ENCODE peak calls at places on chromosomes 12 and 14, in seven cellular contexts. One of them, this sample, is unnamed.

GRCh38 chr12:25194722-25195055 is 271 bp downstream of the DNAI7 start:
- DNase-seq in B cell: no peak
- DNase-seq in left lung: no peak
- DNase-seq in HFFc6: no peak
- DNase-seq in kidney epithelial cell: no peak
- DNase-seq in HCT116: no peak
- DNase-seq in fibroblast of the aortic adventitia: no peak
- DNase-seq in this sample: no peak

GRCh38 chr14:71206766-71207371 is 299.6 kb downstream of the PCNX1 start:
- DNase-seq in HFFc6: peak
- DNase-seq in kidney epithelial cell: peak
- DNase-seq in left lung: no peak
- DNase-seq in HCT116: no peak
- DNase-seq in B cell: no peak
- DNase-seq in fibroblast of the aortic adventitia: peak
- DNase-seq in this sample: peak

GRCh38 chr12:100706029-100706428 is 88.5 kb upstream of the ANO4 start:
- DNase-seq in HCT116: peak
- DNase-seq in left lung: no peak
- DNase-seq in fibroblast of the aortic adventitia: peak
- DNase-seq in kidney epithelial cell: peak
- DNase-seq in B cell: no peak
- DNase-seq in HFFc6: peak
- DNase-seq in this sample: peak

GRCh38 chr14:64109821-64110554 is 184.2 kb downstream of the ESR2 start:
- DNase-seq in left lung: no peak
- DNase-seq in kidney epithelial cell: no peak
- DNase-seq in HFFc6: no peak
- DNase-seq in fibroblast of the aortic adventitia: peak
- DNase-seq in HCT116: no peak
- DNase-seq in B cell: no peak
- DNase-seq in this sample: peak

GRCh38 chr12:116962197-116962596 is 51.4 kb downstream of the FBXW8 start:
- DNase-seq in left lung: no peak
- DNase-seq in fibroblast of the aortic adventitia: no peak
- DNase-seq in B cell: no peak
- DNase-seq in HCT116: no peak
- DNase-seq in HFFc6: no peak
- DNase-seq in kidney epithelial cell: no peak
- DNase-seq in this sample: no peak

GRCh38 chr12:21942377-21942703 is 1.1 kb upstream of the ABCC9 start:
- DNase-seq in kidney epithelial cell: no peak
- DNase-seq in HCT116: no peak
- DNase-seq in left lung: no peak
- DNase-seq in fibroblast of the aortic adventitia: no peak
- DNase-seq in HFFc6: no peak
- DNase-seq in B cell: no peak
- DNase-seq in this sample: no peak

GRCh38 chr12:14572401-14572800 is 4.7 kb upstream of the PLBD1 start:
- DNase-seq in B cell: no peak
- DNase-seq in HCT116: no peak
- DNase-seq in kidney epithelial cell: no peak
- DNase-seq in HFFc6: no peak
- DNase-seq in fibroblast of the aortic adventitia: no peak
- DNase-seq in left lung: no peak
- DNase-seq in this sample: no peak

GRCh38 chr12:19779393-19780056 is 340.2 kb downstream of the AEBP2 start:
- DNase-seq in B cell: no peak
- DNase-seq in HFFc6: no peak
- DNase-seq in kidney epithelial cell: no peak
- DNase-seq in left lung: no peak
- DNase-seq in HCT116: no peak
- DNase-seq in fibroblast of the aortic adventitia: peak
- DNase-seq in this sample: no peak

GRCh38 chr12:9971158-9971557 is at the start of gene CLEC12A:
- DNase-seq in HFFc6: no peak
- DNase-seq in B cell: no peak
- DNase-seq in left lung: no peak
- DNase-seq in HCT116: no peak
- DNase-seq in fibroblast of the aortic adventitia: no peak
- DNase-seq in kidney epithelial cell: no peak
- DNase-seq in this sample: no peak

GRCh38 chr12:127108360-127109215 is 1158.4 kb upstream of the TMEM132C start:
- DNase-seq in left lung: no peak
- DNase-seq in HFFc6: peak
- DNase-seq in HCT116: peak
- DNase-seq in B cell: no peak
- DNase-seq in fibroblast of the aortic adventitia: peak
- DNase-seq in kidney epithelial cell: no peak
- DNase-seq in this sample: peak

GRCh38 chr14:93953263-93953662 is 23.1 kb downstream of the ASB2 start:
- DNase-seq in HFFc6: no peak
- DNase-seq in left lung: no peak
- DNase-seq in B cell: no peak
- DNase-seq in kidney epithelial cell: no peak
- DNase-seq in fibroblast of the aortic adventitia: no peak
- DNase-seq in HCT116: no peak
- DNase-seq in this sample: no peak

GRCh38 chr14:74630881-74631690 is 19.0 kb upstream of the LTBP2 start:
- DNase-seq in B cell: no peak
- DNase-seq in left lung: no peak
- DNase-seq in kidney epithelial cell: no peak
- DNase-seq in HCT116: no peak
- DNase-seq in fibroblast of the aortic adventitia: no peak
- DNase-seq in HFFc6: no peak
- DNase-seq in this sample: no peak

GRCh38 chr12:95700316-95700785 is 90.2 kb downstream of the NTN4 start:
- DNase-seq in kidney epithelial cell: peak
- DNase-seq in left lung: no peak
- DNase-seq in B cell: no peak
- DNase-seq in HFFc6: peak
- DNase-seq in HCT116: no peak
- DNase-seq in fibroblast of the aortic adventitia: peak
- DNase-seq in this sample: peak

GRCh38 chr14:69574954-69575295 is 254 bp upstream of the CCDC177 start:
- DNase-seq in B cell: no peak
- DNase-seq in left lung: no peak
- DNase-seq in fibroblast of the aortic adventitia: no peak
- DNase-seq in HCT116: no peak
- DNase-seq in kidney epithelial cell: no peak
- DNase-seq in HFFc6: no peak
- DNase-seq in this sample: no peak

GRCh38 chr12:90064759-90065158 is 356.1 kb upstream of the ATP2B1 start:
- DNase-seq in B cell: no peak
- DNase-seq in kidney epithelial cell: no peak
- DNase-seq in HFFc6: no peak
- DNase-seq in HCT116: no peak
- DNase-seq in fibroblast of the aortic adventitia: peak
- DNase-seq in left lung: no peak
- DNase-seq in this sample: no peak

GRCh38 chr12:124683725-124684124 is 116.3 kb upstream of the NCOR2 start:
- DNase-seq in HCT116: no peak
- DNase-seq in left lung: no peak
- DNase-seq in B cell: no peak
- DNase-seq in fibroblast of the aortic adventitia: no peak
- DNase-seq in kidney epithelial cell: no peak
- DNase-seq in HFFc6: no peak
- DNase-seq in this sample: no peak

GRCh38 chr12:82873951-82874350 is 187.2 kb downstream of the TMTC2 start:
- DNase-seq in HFFc6: no peak
- DNase-seq in fibroblast of the aortic adventitia: no peak
- DNase-seq in HCT116: no peak
- DNase-seq in B cell: no peak
- DNase-seq in left lung: no peak
- DNase-seq in kidney epithelial cell: no peak
- DNase-seq in this sample: no peak

GRCh38 chr12:120236124-120236398 is 29.5 kb downstream of the PXN start:
- DNase-seq in B cell: no peak
- DNase-seq in HCT116: no peak
- DNase-seq in fibroblast of the aortic adventitia: no peak
- DNase-seq in left lung: no peak
- DNase-seq in HFFc6: no peak
- DNase-seq in kidney epithelial cell: no peak
- DNase-seq in this sample: no peak

GRCh38 chr12:7376196-7376595 is 67.8 kb downstream of the CD163L1 start:
- DNase-seq in HCT116: no peak
- DNase-seq in HFFc6: peak
- DNase-seq in kidney epithelial cell: no peak
- DNase-seq in left lung: no peak
- DNase-seq in fibroblast of the aortic adventitia: peak
- DNase-seq in B cell: no peak
- DNase-seq in this sample: no peak

GRCh38 chr14:24037658-24038037 is 14.2 kb upstream of the CARMIL3 start:
- DNase-seq in B cell: no peak
- DNase-seq in HFFc6: no peak
- DNase-seq in fibroblast of the aortic adventitia: no peak
- DNase-seq in left lung: peak
- DNase-seq in kidney epithelial cell: no peak
- DNase-seq in HCT116: no peak
- DNase-seq in this sample: no peak

GRCh38 chr14:80427101-80427500 is 215.8 kb upstream of the DIO2 start:
- DNase-seq in B cell: no peak
- DNase-seq in fibroblast of the aortic adventitia: peak
- DNase-seq in HFFc6: no peak
- DNase-seq in kidney epithelial cell: no peak
- DNase-seq in HCT116: no peak
- DNase-seq in left lung: no peak
- DNase-seq in this sample: no peak

GRCh38 chr14:63781686-63782085 is 53.8 kb upstream of the SGPP1 start:
- DNase-seq in left lung: no peak
- DNase-seq in kidney epithelial cell: no peak
- DNase-seq in HCT116: peak
- DNase-seq in fibroblast of the aortic adventitia: no peak
- DNase-seq in B cell: no peak
- DNase-seq in HFFc6: no peak
- DNase-seq in this sample: no peak

DNA sequence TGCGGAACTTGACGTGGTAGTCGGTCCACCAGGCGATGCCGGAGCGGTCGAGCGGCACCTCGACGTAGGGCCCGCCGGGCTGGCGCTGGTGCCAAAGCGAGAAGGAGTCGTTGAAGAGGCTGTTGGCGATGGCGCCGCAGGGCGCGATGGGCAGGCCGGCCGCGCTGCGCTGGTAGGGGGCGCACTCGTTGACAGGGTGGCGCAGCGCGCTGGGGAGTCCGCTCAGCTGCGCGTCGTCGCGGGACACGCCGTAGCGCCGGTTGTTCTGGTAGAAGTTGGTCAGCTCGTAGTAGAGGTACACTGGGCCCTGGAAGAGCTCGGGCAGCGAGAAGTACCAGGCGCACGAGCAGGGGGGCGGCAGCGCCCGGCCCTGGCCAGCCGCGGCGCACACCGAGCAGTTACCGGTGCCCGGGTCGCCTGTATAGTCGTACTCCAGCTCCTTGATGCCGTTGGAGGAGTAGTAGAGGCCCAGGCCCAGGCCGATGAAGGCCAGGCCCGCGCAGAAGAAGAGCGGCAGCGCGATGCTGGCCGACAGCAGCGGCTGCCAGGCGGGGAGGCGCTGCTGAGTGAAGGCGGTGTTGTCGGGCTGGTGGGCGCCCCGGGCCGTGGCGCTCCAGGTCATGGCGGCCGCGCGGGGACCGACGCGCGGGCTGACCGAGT is 482 bp downstream of the TMEM30B start:
- DNase-seq in fibroblast of the aortic adventitia: peak
- DNase-seq in B cell: peak
- DNase-seq in HCT116: no peak
- DNase-seq in HFFc6: no peak
- DNase-seq in left lung: peak
- DNase-seq in kidney epithelial cell: no peak
- DNase-seq in this sample: no peak
- TF ChIP-seq CTCF in fibroblast of the aortic adventitia: peak
- TF ChIP-seq CTCF in B cell: peak
- TF ChIP-seq CTCF in HCT116: no peak
- TF ChIP-seq CTCF in HFFc6: no peak
- TF ChIP-seq CTCF in left lung: peak
- TF ChIP-seq CTCF in kidney epithelial cell: peak
- TF ChIP-seq CTCF in this sample: peak

DNA sequence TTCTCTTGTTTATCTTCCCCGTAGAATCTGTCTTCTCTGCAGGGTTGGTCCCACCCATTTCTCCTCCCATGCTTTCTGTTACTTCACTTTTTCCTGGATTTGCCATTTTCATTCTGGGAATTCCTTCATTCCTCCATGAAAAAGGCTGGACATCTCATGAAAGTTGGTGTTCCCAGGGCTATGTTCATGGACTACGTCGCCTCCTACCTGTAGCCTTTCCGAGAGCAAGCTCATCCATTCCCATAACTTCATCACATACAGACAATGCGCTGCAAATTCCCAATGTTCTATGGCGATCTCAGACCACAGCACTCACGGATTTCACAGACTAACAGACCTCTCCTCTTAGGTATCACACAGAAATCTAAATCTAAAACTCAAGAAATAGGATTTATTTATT is 217.1 kb downstream of the EXOC5 start:
- DNase-seq in kidney epithelial cell: no peak
- DNase-seq in left lung: no peak
- DNase-seq in HCT116: no peak
- DNase-seq in B cell: no peak
- DNase-seq in fibroblast of the aortic adventitia: no peak
- DNase-seq in HFFc6: no peak
- DNase-seq in this sample: no peak
- TF ChIP-seq CTCF in kidney epithelial cell: no peak
- TF ChIP-seq CTCF in left lung: no peak
- TF ChIP-seq CTCF in HCT116: no peak
- TF ChIP-seq CTCF in B cell: no peak
- TF ChIP-seq CTCF in fibroblast of the aortic adventitia: no peak
- TF ChIP-seq CTCF in HFFc6: no peak
- TF ChIP-seq CTCF in this sample: no peak

DNA sequence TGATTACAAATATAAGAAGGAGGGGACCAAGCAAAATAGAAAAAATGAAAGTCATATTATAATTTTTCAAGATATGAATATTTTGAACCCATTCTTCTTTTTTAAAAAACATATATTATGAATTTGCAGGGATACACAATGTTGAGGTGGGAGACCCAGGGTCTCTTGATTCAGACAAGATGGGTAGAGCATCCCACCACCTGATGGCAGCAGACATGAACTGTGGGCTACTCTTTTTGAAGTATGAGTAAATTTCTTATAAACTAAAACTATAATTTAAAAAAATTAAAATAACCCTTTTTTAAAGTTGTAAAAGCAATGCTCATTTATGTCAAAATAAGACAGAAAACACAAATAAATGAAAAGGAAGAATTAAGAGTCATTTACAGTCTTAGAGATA is 202.7 kb upstream of the PRICKLE1 start:
- DNase-seq in fibroblast of the aortic adventitia: no peak
- DNase-seq in HFFc6: no peak
- DNase-seq in HCT116: no peak
- DNase-seq in kidney epithelial cell: no peak
- DNase-seq in B cell: no peak
- DNase-seq in left lung: no peak
- DNase-seq in this sample: no peak
- TF ChIP-seq CTCF in fibroblast of the aortic adventitia: no peak
- TF ChIP-seq CTCF in HFFc6: no peak
- TF ChIP-seq CTCF in HCT116: no peak
- TF ChIP-seq CTCF in kidney epithelial cell: peak
- TF ChIP-seq CTCF in B cell: no peak
- TF ChIP-seq CTCF in left lung: no peak
- TF ChIP-seq CTCF in this sample: no peak

GRCh38 chr14:35229495-35230089 is 62.6 kb upstream of the PSMA6 start:
- DNase-seq in left lung: no peak
- DNase-seq in B cell: peak
- DNase-seq in kidney epithelial cell: no peak
- DNase-seq in HFFc6: no peak
- DNase-seq in fibroblast of the aortic adventitia: no peak
- DNase-seq in HCT116: no peak
- DNase-seq in this sample: no peak
- TF ChIP-seq CTCF in left lung: peak
- TF ChIP-seq CTCF in B cell: peak
- TF ChIP-seq CTCF in kidney epithelial cell: peak
- TF ChIP-seq CTCF in HFFc6: peak
- TF ChIP-seq CTCF in fibroblast of the aortic adventitia: peak
- TF ChIP-seq CTCF in HCT116: peak
- TF ChIP-seq CTCF in this sample: no peak

This sample was measured in AG09319.